ENCODE peak calls at places on chromosomes 4 and X, in ten cellular contexts. One of them, this sample, is unnamed.

GRCh38 chr4:183987529-183987946 is 82.4 kb downstream of the STOX2 start:
- DNase-seq in B cell: no peak
- DNase-seq in cardiac fibroblast: peak
- DNase-seq in HFF-Myc: no peak
- DNase-seq in tibial nerve: peak
- DNase-seq in fibroblast of mammary gland: peak
- DNase-seq in AG04450: peak
- DNase-seq in fibroblast of lung: peak
- DNase-seq in astrocyte: peak
- DNase-seq in AG10803: peak
- DNase-seq in this sample: no peak

GRCh38 chrX:45007598-45007997 is 134.6 kb downstream of the KDM6A start:
- DNase-seq in fibroblast of lung: no peak
- DNase-seq in astrocyte: no peak
- DNase-seq in AG04450: no peak
- DNase-seq in B cell: no peak
- DNase-seq in tibial nerve: no peak
- DNase-seq in HFF-Myc: no peak
- DNase-seq in fibroblast of mammary gland: no peak
- DNase-seq in AG10803: no peak
- DNase-seq in cardiac fibroblast: no peak
- DNase-seq in this sample: no peak

GRCh38 chr4:137572647-137573046 is 40.4 kb upstream of the PCDH18 start:
- DNase-seq in B cell: no peak
- DNase-seq in AG04450: no peak
- DNase-seq in cardiac fibroblast: no peak
- DNase-seq in astrocyte: no peak
- DNase-seq in fibroblast of lung: no peak
- DNase-seq in fibroblast of mammary gland: no peak
- DNase-seq in HFF-Myc: no peak
- DNase-seq in tibial nerve: no peak
- DNase-seq in AG10803: no peak
- DNase-seq in this sample: no peak

GRCh38 chrX:39613997-39614679 is 483.6 kb downstream of the BCOR start:
- DNase-seq in tibial nerve: no peak
- DNase-seq in HFF-Myc: no peak
- DNase-seq in AG10803: no peak
- DNase-seq in fibroblast of mammary gland: no peak
- DNase-seq in fibroblast of lung: no peak
- DNase-seq in AG04450: no peak
- DNase-seq in astrocyte: no peak
- DNase-seq in cardiac fibroblast: no peak
- DNase-seq in B cell: peak
- DNase-seq in this sample: no peak

GRCh38 chr4:126051709-126052424 is 737.1 kb downstream of the FAT4 start:
- DNase-seq in tibial nerve: no peak
- DNase-seq in B cell: no peak
- DNase-seq in AG04450: peak
- DNase-seq in fibroblast of lung: peak
- DNase-seq in AG10803: peak
- DNase-seq in HFF-Myc: peak
- DNase-seq in fibroblast of mammary gland: peak
- DNase-seq in astrocyte: peak
- DNase-seq in cardiac fibroblast: peak
- DNase-seq in this sample: no peak

GRCh38 chr4:17494833-17495232 is 17.1 kb downstream of the QDPR start:
- DNase-seq in AG10803: no peak
- DNase-seq in AG04450: no peak
- DNase-seq in tibial nerve: no peak
- DNase-seq in HFF-Myc: no peak
- DNase-seq in fibroblast of mammary gland: peak
- DNase-seq in cardiac fibroblast: no peak
- DNase-seq in fibroblast of lung: no peak
- DNase-seq in astrocyte: no peak
- DNase-seq in B cell: no peak
- DNase-seq in this sample: no peak

GRCh38 chr4:168960716-168961115 is 49.3 kb downstream of the CBR4 start:
- DNase-seq in cardiac fibroblast: no peak
- DNase-seq in AG04450: no peak
- DNase-seq in B cell: no peak
- DNase-seq in HFF-Myc: no peak
- DNase-seq in AG10803: no peak
- DNase-seq in fibroblast of lung: no peak
- DNase-seq in tibial nerve: no peak
- DNase-seq in astrocyte: no peak
- DNase-seq in fibroblast of mammary gland: no peak
- DNase-seq in this sample: no peak

GRCh38 chr4:7429069-7429416 is 5.7 kb downstream of the PSAPL1 start:
- DNase-seq in tibial nerve: no peak
- DNase-seq in fibroblast of lung: no peak
- DNase-seq in B cell: no peak
- DNase-seq in AG10803: no peak
- DNase-seq in cardiac fibroblast: no peak
- DNase-seq in AG04450: no peak
- DNase-seq in astrocyte: no peak
- DNase-seq in HFF-Myc: no peak
- DNase-seq in fibroblast of mammary gland: no peak
- DNase-seq in this sample: no peak

GRCh38 chr4:184255917-184256642 is 38.4 kb upstream of the ENPP6 start:
- DNase-seq in B cell: no peak
- DNase-seq in astrocyte: no peak
- DNase-seq in cardiac fibroblast: no peak
- DNase-seq in AG10803: no peak
- DNase-seq in HFF-Myc: no peak
- DNase-seq in AG04450: no peak
- DNase-seq in fibroblast of lung: no peak
- DNase-seq in fibroblast of mammary gland: no peak
- DNase-seq in tibial nerve: no peak
- DNase-seq in this sample: no peak

GRCh38 chr4:169663894-169664293 is 43.5 kb downstream of the CLCN3 start:
- DNase-seq in cardiac fibroblast: peak
- DNase-seq in fibroblast of mammary gland: peak
- DNase-seq in AG04450: no peak
- DNase-seq in HFF-Myc: no peak
- DNase-seq in astrocyte: peak
- DNase-seq in fibroblast of lung: peak
- DNase-seq in B cell: no peak
- DNase-seq in AG10803: no peak
- DNase-seq in tibial nerve: no peak
- DNase-seq in this sample: no peak

GRCh38 chr4:123616970-123617392 is 220.4 kb downstream of the SPRY1 start:
- DNase-seq in AG10803: peak
- DNase-seq in fibroblast of lung: peak
- DNase-seq in cardiac fibroblast: peak
- DNase-seq in B cell: no peak
- DNase-seq in AG04450: no peak
- DNase-seq in fibroblast of mammary gland: peak
- DNase-seq in astrocyte: no peak
- DNase-seq in HFF-Myc: no peak
- DNase-seq in tibial nerve: peak
- DNase-seq in this sample: peak

DNA sequence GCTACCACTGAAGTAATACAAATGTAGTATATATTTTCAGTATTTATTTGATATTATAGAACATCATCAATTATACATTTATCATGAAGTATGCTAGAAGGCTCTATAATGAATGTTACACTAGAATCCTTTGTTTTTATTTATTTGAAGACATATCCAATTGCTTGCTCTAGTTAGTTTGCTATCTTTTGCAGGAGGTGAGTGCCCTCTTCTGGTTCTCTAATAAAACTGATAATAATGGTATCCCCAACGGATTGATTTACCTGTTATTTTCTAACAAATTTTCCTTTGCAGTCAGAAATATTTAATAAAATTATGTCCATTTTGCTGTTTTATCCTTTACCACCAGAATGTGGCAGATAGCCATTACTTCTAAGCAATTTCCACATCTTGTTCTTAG is 274.3 kb upstream of the TACR3 start:
- DNase-seq in AG10803: no peak
- DNase-seq in fibroblast of mammary gland: peak
- DNase-seq in AG04450: no peak
- DNase-seq in cardiac fibroblast: peak
- DNase-seq in astrocyte: no peak
- DNase-seq in tibial nerve: no peak
- DNase-seq in fibroblast of lung: no peak
- DNase-seq in B cell: no peak
- DNase-seq in HFF-Myc: no peak
- DNase-seq in this sample: no peak
- TF ChIP-seq CTCF in AG10803: no peak
- TF ChIP-seq CTCF in fibroblast of mammary gland: peak
- TF ChIP-seq CTCF in AG04450: no peak
- TF ChIP-seq CTCF in cardiac fibroblast: no peak
- TF ChIP-seq CTCF in astrocyte: no peak
- TF ChIP-seq CTCF in tibial nerve: no peak
- TF ChIP-seq CTCF in fibroblast of lung: no peak
- TF ChIP-seq CTCF in B cell: no peak
- TF ChIP-seq CTCF in HFF-Myc: no peak
- TF ChIP-seq CTCF in this sample: no peak

GRCh38 chr4:155600246-155600645 is 66.4 kb upstream of the GUCY1A1 start:
- DNase-seq in tibial nerve: no peak
- DNase-seq in cardiac fibroblast: no peak
- DNase-seq in B cell: no peak
- DNase-seq in HFF-Myc: no peak
- DNase-seq in fibroblast of lung: peak
- DNase-seq in AG04450: no peak
- DNase-seq in fibroblast of mammary gland: no peak
- DNase-seq in astrocyte: peak
- DNase-seq in AG10803: no peak
- DNase-seq in this sample: no peak

GRCh38 chr4:155597281-155597680 is 69.4 kb upstream of the GUCY1A1 start:
- DNase-seq in HFF-Myc: no peak
- DNase-seq in cardiac fibroblast: no peak
- DNase-seq in fibroblast of lung: no peak
- DNase-seq in tibial nerve: no peak
- DNase-seq in astrocyte: no peak
- DNase-seq in B cell: no peak
- DNase-seq in AG10803: no peak
- DNase-seq in fibroblast of mammary gland: no peak
- DNase-seq in AG04450: no peak
- DNase-seq in this sample: no peak

GRCh38 chr4:155597933-155598451 is 68.7 kb upstream of the GUCY1A1 start:
- DNase-seq in HFF-Myc: no peak
- DNase-seq in fibroblast of lung: peak
- DNase-seq in AG04450: no peak
- DNase-seq in AG10803: no peak
- DNase-seq in cardiac fibroblast: no peak
- DNase-seq in B cell: no peak
- DNase-seq in astrocyte: peak
- DNase-seq in fibroblast of mammary gland: no peak
- DNase-seq in tibial nerve: no peak
- DNase-seq in this sample: no peak

GRCh38 chr4:155599596-155599995 is 67.1 kb upstream of the GUCY1A1 start:
- DNase-seq in fibroblast of lung: peak
- DNase-seq in tibial nerve: no peak
- DNase-seq in HFF-Myc: no peak
- DNase-seq in B cell: no peak
- DNase-seq in cardiac fibroblast: no peak
- DNase-seq in AG04450: no peak
- DNase-seq in fibroblast of mammary gland: no peak
- DNase-seq in AG10803: no peak
- DNase-seq in astrocyte: peak
- DNase-seq in this sample: no peak

GRCh38 chr4:155599102-155599501 is 67.5 kb upstream of the GUCY1A1 start:
- DNase-seq in astrocyte: no peak
- DNase-seq in AG04450: no peak
- DNase-seq in HFF-Myc: no peak
- DNase-seq in fibroblast of mammary gland: no peak
- DNase-seq in B cell: no peak
- DNase-seq in cardiac fibroblast: no peak
- DNase-seq in AG10803: peak
- DNase-seq in tibial nerve: no peak
- DNase-seq in fibroblast of lung: no peak
- DNase-seq in this sample: no peak
- TF ChIP-seq CTCF in astrocyte: no peak
- TF ChIP-seq CTCF in AG04450: no peak
- TF ChIP-seq CTCF in HFF-Myc: no peak
- TF ChIP-seq CTCF in fibroblast of mammary gland: no peak
- TF ChIP-seq CTCF in B cell: no peak
- TF ChIP-seq CTCF in cardiac fibroblast: no peak
- TF ChIP-seq CTCF in AG10803: no peak
- TF ChIP-seq CTCF in tibial nerve: no peak
- TF ChIP-seq CTCF in fibroblast of lung: no peak
- TF ChIP-seq CTCF in this sample: no peak

DNA sequence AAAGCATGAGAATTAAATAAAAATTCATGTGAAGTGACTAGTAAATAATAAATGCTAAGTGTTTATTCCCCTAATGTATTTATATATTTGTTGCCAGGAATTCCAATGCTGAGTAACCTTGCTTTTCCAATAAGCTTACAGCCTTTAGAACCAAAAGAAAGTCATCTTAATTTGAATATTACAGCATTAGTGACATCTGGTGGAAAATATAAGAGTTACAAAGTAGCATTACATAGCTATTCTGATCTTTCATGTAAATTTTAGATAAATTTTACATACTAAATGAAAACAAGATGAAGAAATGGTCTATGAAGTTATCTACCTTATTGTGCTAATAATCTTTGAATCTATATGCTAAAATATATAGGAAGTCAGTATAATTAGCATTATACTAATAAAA is 10.4 kb downstream of the MAD2L1 start:
- DNase-seq in cardiac fibroblast: peak
- DNase-seq in AG04450: no peak
- DNase-seq in B cell: no peak
- DNase-seq in AG10803: peak
- DNase-seq in fibroblast of lung: peak
- DNase-seq in fibroblast of mammary gland: peak
- DNase-seq in tibial nerve: no peak
- DNase-seq in astrocyte: no peak
- DNase-seq in HFF-Myc: peak
- DNase-seq in this sample: no peak
- TF ChIP-seq CTCF in cardiac fibroblast: peak
- TF ChIP-seq CTCF in AG04450: peak
- TF ChIP-seq CTCF in B cell: peak
- TF ChIP-seq CTCF in AG10803: peak
- TF ChIP-seq CTCF in fibroblast of lung: peak
- TF ChIP-seq CTCF in fibroblast of mammary gland: peak
- TF ChIP-seq CTCF in tibial nerve: no peak
- TF ChIP-seq CTCF in astrocyte: no peak
- TF ChIP-seq CTCF in HFF-Myc: no peak
- TF ChIP-seq CTCF in this sample: no peak

GRCh38 chrX:55169782-55170181 is 50.4 kb upstream of the PAGE5 start:
- DNase-seq in astrocyte: no peak
- DNase-seq in cardiac fibroblast: no peak
- DNase-seq in HFF-Myc: no peak
- DNase-seq in AG04450: no peak
- DNase-seq in tibial nerve: no peak
- DNase-seq in fibroblast of lung: no peak
- DNase-seq in AG10803: no peak
- DNase-seq in B cell: no peak
- DNase-seq in fibroblast of mammary gland: no peak
- DNase-seq in this sample: no peak

GRCh38 chrX:55161581-55161980 is 58.6 kb upstream of the PAGE5 start:
- DNase-seq in fibroblast of lung: peak
- DNase-seq in astrocyte: no peak
- DNase-seq in tibial nerve: no peak
- DNase-seq in AG10803: peak
- DNase-seq in B cell: no peak
- DNase-seq in AG04450: no peak
- DNase-seq in HFF-Myc: no peak
- DNase-seq in fibroblast of mammary gland: peak
- DNase-seq in cardiac fibroblast: no peak
- DNase-seq in this sample: no peak

GRCh38 chrX:55163171-55163570 is 57.0 kb upstream of the PAGE5 start:
- DNase-seq in AG04450: no peak
- DNase-seq in cardiac fibroblast: no peak
- DNase-seq in fibroblast of lung: no peak
- DNase-seq in B cell: no peak
- DNase-seq in fibroblast of mammary gland: no peak
- DNase-seq in astrocyte: no peak
- DNase-seq in AG10803: no peak
- DNase-seq in tibial nerve: no peak
- DNase-seq in HFF-Myc: no peak
- DNase-seq in this sample: no peak

GRCh38 chrX:55167124-55167523 is 53.0 kb upstream of the PAGE5 start:
- DNase-seq in HFF-Myc: no peak
- DNase-seq in fibroblast of lung: no peak
- DNase-seq in fibroblast of mammary gland: peak
- DNase-seq in astrocyte: no peak
- DNase-seq in AG10803: no peak
- DNase-seq in tibial nerve: no peak
- DNase-seq in AG04450: no peak
- DNase-seq in B cell: no peak
- DNase-seq in cardiac fibroblast: peak
- DNase-seq in this sample: no peak
- TF ChIP-seq CTCF in HFF-Myc: no peak
- TF ChIP-seq CTCF in fibroblast of lung: no peak
- TF ChIP-seq CTCF in fibroblast of mammary gland: no peak
- TF ChIP-seq CTCF in astrocyte: no peak
- TF ChIP-seq CTCF in AG10803: no peak
- TF ChIP-seq CTCF in tibial nerve: no peak
- TF ChIP-seq CTCF in AG04450: no peak
- TF ChIP-seq CTCF in B cell: no peak
- TF ChIP-seq CTCF in cardiac fibroblast: no peak
- TF ChIP-seq CTCF in this sample: no peak